ENCODE peak calls at places on chromosome 18, in six cellular contexts. E, B, J, D, P and N are unnamed samples. For H3K9me3, the result is how much of the 10 kb centered on the place peaks cover.

GRCh38 chr18:62388855-62389760 is 64.0 kb downstream of the TNFRSF11A start:
- DNase-seq in E (no peak), B (no peak), J (peak), D (no peak), P (no peak), N (no peak)

GRCh38 chr18:75915941-75916640 is 488.6 kb upstream of the SMIM21 start:
- DNase-seq in E (no peak), B (no peak), J (no peak), D (no peak), P (no peak), N (no peak)

GRCh38 chr18:68417826-68418225 is 297.1 kb downstream of the TMX3 start:
- DNase-seq in E (no peak), B (no peak), J (no peak), D (no peak), P (no peak), N (no peak)

GRCh38 chr18:60064271-60064670 is 164.5 kb downstream of the PMAIP1 start:
- DNase-seq in E (no peak), B (no peak), J (no peak), D (no peak), P (no peak), N (no peak)

GRCh38 chr18:76490701-76491171 is 4.3 kb downstream of the ZNF516 start:
- DNase-seq in E (no peak), B (peak), J (no peak), D (peak), P (no peak), N (peak)

GRCh38 chr18:57837917-57838548 is 34.9 kb upstream of the ATP8B1 start:
- DNase-seq in E (no peak), B (no peak), J (no peak), D (no peak), P (no peak), N (no peak)

GRCh38 chr18:25233582-25234362 is 118.2 kb downstream of the ZNF521 start:
- DNase-seq in E (no peak), B (no peak), J (no peak), D (no peak), P (no peak), N (no peak)

GRCh38 chr18:53701697-53702096 is 522.8 kb downstream of the MBD2 start:
- DNase-seq in E (no peak), B (no peak), J (no peak), D (no peak), P (no peak), N (no peak)

GRCh38 chr18:53225567-53226325 is 885.7 kb downstream of the DCC start:
- DNase-seq in E (no peak), B (no peak), J (no peak), D (no peak), P (no peak), N (no peak)

GRCh38 chr18:53796042-53796729 is 428.3 kb downstream of the MBD2 start:
- DNase-seq in E (no peak), B (no peak), J (peak), D (no peak), P (no peak), N (no peak)

GRCh38 chr18:33871363-33872025 is 293.5 kb downstream of the ASXL3 start:
- DNase-seq in E (no peak), B (no peak), J (no peak), D (no peak), P (no peak), N (no peak)

GRCh38 chr18:68791801-68792200 is 6.1 kb upstream of the CCDC102B start:
- DNase-seq in E (no peak), B (no peak), J (peak), D (no peak), P (no peak), N (no peak)

GRCh38 chr18:62457830-62458229 is 65.0 kb upstream of the ZCCHC2 start:
- DNase-seq in E (no peak), B (no peak), J (no peak), D (no peak), P (no peak), N (no peak)

GRCh38 chr18:3623769-3624545 is 174.0 kb downstream of the TGIF1 start:
- DNase-seq in E (no peak), B (peak), J (peak), D (peak), P (peak), N (peak)

GRCh38 chr18:495017-495416 is 5.5 kb downstream of the COLEC12 start:
- DNase-seq in E (no peak), B (no peak), J (no peak), D (no peak), P (no peak), N (no peak)

GRCh38 chr18:26865557-26865956 is at the start of gene AQP4:
- DNase-seq in E (no peak), B (no peak), J (no peak), D (no peak), P (no peak), N (no peak)

GRCh38 chr18:21316296-21316695 is 74.3 kb downstream of the GREB1L start:
- DNase-seq in E (no peak), B (no peak), J (no peak), D (no peak), P (no peak), N (no peak)

GRCh38 chr18:64175432-64175831 is 26.5 kb upstream of the LINC00305 start:
- DNase-seq in E (no peak), B (no peak), J (no peak), D (no peak), P (no peak), N (no peak)

GRCh38 chr18:22024924-22025323 is 144.5 kb upstream of the GATA6 start:
- DNase-seq in E (no peak), B (no peak), J (no peak), D (no peak), P (no peak), N (no peak)

GRCh38 chr18:74126684-74127482 is 20.8 kb downstream of the FBXO15 start:
- DNase-seq in E (no peak), B (no peak), J (no peak), D (no peak), P (no peak), N (no peak)

GRCh38 chr18:56447972-56448371 is 190.4 kb downstream of the TXNL1 start:
- DNase-seq in E (no peak), B (no peak), J (no peak), D (no peak), P (no peak), N (no peak)

GRCh38 chr18:26482567-26482966 is 65.8 kb downstream of the KCTD1 start:
- DNase-seq in E (no peak), B (no peak), J (peak), D (no peak), P (no peak), N (no peak)

GRCh38 chr18:48784654-48785053 is 166.1 kb downstream of the SMAD7 start:
- DNase-seq in E (no peak), B (no peak), J (no peak), D (peak), P (no peak), N (no peak)

GRCh38 chr18:51157215-51157614 is 40.3 kb downstream of the MEX3C start:
- DNase-seq in E (no peak), B (no peak), J (no peak), D (no peak), P (no peak), N (no peak)

GRCh38 chr18:63817441-63818051 is 42.3 kb downstream of the SERPINB7 start:
- DNase-seq in E (no peak), B (no peak), J (no peak), D (no peak), P (no peak), N (peak)

GRCh38 chr18:31042391-31043181 is at the start of gene DSC3:
- DNase-seq in E (no peak), B (peak), J (peak), D (no peak), P (no peak), N (peak)

GRCh38 chr18:76522104-76522503 is 27.1 kb upstream of the ZNF516 start:
- DNase-seq in E (no peak), B (no peak), J (no peak), D (no peak), P (no peak), N (no peak)

GRCh38 chr18:78364123-78364522 is 615.5 kb upstream of the SALL3 start:
- DNase-seq in E (no peak), B (no peak), J (no peak), D (no peak), P (no peak), N (no peak)

GRCh38 chr18:74529811-74530583 is 4.3 kb upstream of the CNDP1 start:
- DNase-seq in E (no peak), B (no peak), J (no peak), D (peak), P (no peak), N (no peak)

GRCh38 chr18:59898609-59899297 is 1.0 kb upstream of the PMAIP1 start:
- DNase-seq in E (no peak), B (no peak), J (no peak), D (no peak), P (no peak), N (no peak)

GRCh38 chr18:78192044-78192443 is 787.6 kb upstream of the SALL3 start:
- DNase-seq in E (no peak), B (no peak), J (no peak), D (no peak), P (no peak), N (peak)

GRCh38 chr18:45402485-45403056 is 212.7 kb upstream of the SLC14A2 start:
- DNase-seq in E (no peak), B (no peak), J (no peak), D (no peak), P (no peak), N (no peak)

GRCh38 chr18:41828137-41828536 is 126.9 kb upstream of the PIK3C3 start:
- DNase-seq in E (no peak), B (no peak), J (no peak), D (no peak), P (no peak), N (no peak)

DNA sequence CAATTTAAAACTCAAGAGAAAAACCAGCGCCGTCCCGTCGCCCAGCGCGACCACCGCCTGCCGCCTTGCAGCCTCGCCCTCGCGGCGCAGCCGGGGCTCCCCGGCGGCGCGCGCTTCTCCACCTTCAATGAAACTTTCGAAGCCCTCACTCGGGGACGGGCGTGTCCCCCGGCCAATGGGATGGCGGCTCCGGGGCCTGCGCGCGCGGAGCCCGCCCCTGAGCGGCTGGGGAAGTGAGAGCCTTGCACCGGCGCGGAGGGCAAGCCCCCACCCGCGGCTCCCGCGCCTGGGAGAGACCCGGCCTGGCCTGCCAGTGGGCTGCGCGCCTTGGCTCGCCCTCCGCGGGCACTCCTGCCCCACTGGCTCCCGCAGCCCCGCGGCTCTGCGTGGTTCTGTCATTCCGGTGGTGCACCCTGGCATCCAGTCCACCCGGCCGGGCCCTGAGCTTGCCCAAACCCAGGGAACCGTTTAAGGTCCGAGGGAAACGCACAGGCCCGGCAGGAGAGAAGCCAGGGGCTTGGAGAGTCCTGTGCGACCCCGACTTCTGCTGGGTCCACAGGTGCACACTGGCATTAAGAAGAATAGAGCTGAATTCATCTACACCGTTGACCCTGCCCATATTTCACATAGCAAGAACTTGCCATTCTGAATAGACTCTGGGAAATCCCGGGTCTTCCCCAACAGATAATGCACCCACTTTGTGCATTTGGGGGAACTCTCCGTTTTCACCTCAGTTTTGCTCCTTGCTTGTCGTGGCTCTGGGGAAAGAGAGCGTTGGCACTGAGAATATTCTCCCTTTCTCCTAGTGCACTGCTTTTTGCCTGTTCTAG is at the start of gene PIEZO2:
- DNase-seq in E (no peak), B (no peak), J (peak), D (peak), P (no peak), N (peak)
- TF ChIP-seq POLR2A in E (no peak), B (no peak), J (no peak), D (no peak), P (no peak), N (peak)

GRCh38 chr18:71250191-71250590 is 961.3 kb downstream of the SOCS6 start:
- DNase-seq in E (no peak), B (no peak), J (no peak), D (no peak), P (no peak), N (no peak)
- H3K9me3 ChIP-seq in E (under half), B (under half), J (under half), D (under half), P (under half), N (under half)

GRCh38 chr18:12839057-12839525 is 44.9 kb downstream of the PTPN2 start:
- DNase-seq in E (no peak), B (no peak), J (peak), D (no peak), P (no peak), N (no peak)

GRCh38 chr18:12836551-12836950 is 47.5 kb downstream of the PTPN2 start:
- DNase-seq in E (no peak), B (no peak), J (no peak), D (no peak), P (no peak), N (no peak)

GRCh38 chr18:12837747-12838146 is 46.3 kb downstream of the PTPN2 start:
- DNase-seq in E (no peak), B (no peak), J (peak), D (no peak), P (no peak), N (no peak)

GRCh38 chr18:12839526-12840196 is 44.4 kb downstream of the PTPN2 start:
- DNase-seq in E (no peak), B (no peak), J (no peak), D (no peak), P (no peak), N (no peak)

GRCh38 chr18:12838178-12838634 is 45.8 kb downstream of the PTPN2 start:
- DNase-seq in E (no peak), B (peak), J (peak), D (peak), P (no peak), N (peak)
- TF ChIP-seq POLR2A in E (no peak), B (no peak), J (no peak), D (no peak), P (no peak), N (no peak)

GRCh38 chr18:36051760-36052159 is 15.6 kb downstream of the RPRD1A start:
- DNase-seq in E (no peak), B (no peak), J (no peak), D (no peak), P (no peak), N (no peak)
- H3K9me3 ChIP-seq in E (under half), B (under half), J (under half), D (under half), P (under half), N (under half)

GRCh38 chr18:80033181-80034067 is 810 bp upstream of the RBFA start:
- DNase-seq in E (peak), B (peak), J (peak), D (peak), P (no peak), N (peak)
- TF ChIP-seq POLR2A in E (no peak), B (no peak), J (peak), D (peak), P (no peak), N (peak)